ENCODE peak calls at places on chromosomes 16 and 17, in ten cellular contexts. V is heart left ventricle, R is pancreas, E is neural progenitor cell, N is bronchial epithelial cell, Z is astrocyte of the spinal cord, B is cardiac muscle cell, S is kidney, T is tibial artery, A is AG04450. M is an unnamed sample.
A peak's percentile ranks its signal among the peaks of the same experiment; 100 is the strongest.

GRCh38 chr17:40536731-40537171 is 28.5 kb downstream of the CCR7 start:
- DNase-seq in R (no peak), N (peak; percentile 74), B (no peak), A (no peak), T (peak; percentile 56), E (no peak), S (peak; percentile 81), Z (no peak), V (peak; percentile 73), M (no peak)

GRCh38 chr17:61007980-61008379 is 330.3 kb downstream of the BCAS3 start:
- DNase-seq in N (no peak), S (no peak), T (no peak), Z (peak; percentile 47), R (no peak), V (peak; percentile 39), E (peak; percentile 19), A (no peak), B (peak; percentile 14), M (no peak)

GRCh38 chr17:75774988-75775668 is 9.5 kb upstream of the UNK start:
- DNase-seq in R (no peak), V (no peak), Z (peak; percentile 34), S (peak; percentile 50), B (no peak), E (no peak), N (peak; percentile 79), A (no peak), T (no peak), M (no peak)

GRCh38 chr16:71410146-71410545 is 31.7 kb downstream of the TLE7 start:
- DNase-seq in S (no peak), R (no peak), A (no peak), N (no peak), T (no peak), V (no peak), E (no peak), B (no peak), Z (no peak), M (no peak)

GRCh38 chr16:8908779-8909468 is 26.8 kb downstream of the LITAFD start:
- DNase-seq in R (no peak), T (no peak), A (no peak), Z (no peak), V (no peak), E (no peak), N (peak; percentile 21), S (no peak), B (no peak), M (no peak)

GRCh38 chr16:81163671-81164070 is 67.5 kb upstream of the GCSH start:
- DNase-seq in E (no peak), N (no peak), A (no peak), Z (no peak), T (no peak), V (no peak), S (no peak), B (peak; percentile 15), R (no peak), M (no peak)

GRCh38 chr16:54171855-54172537 is 114.6 kb downstream of the IRX3 start:
- DNase-seq in N (peak; percentile 61), S (no peak), T (no peak), Z (peak; percentile 62), A (peak; percentile 10), V (no peak), E (peak; percentile 44), R (peak; percentile 35), B (peak; percentile 38), M (peak; percentile 31)

GRCh38 chr17:67638871-67639270 is 78.9 kb upstream of the NOL11 start:
- DNase-seq in R (no peak), T (no peak), Z (no peak), E (no peak), S (no peak), B (no peak), A (no peak), N (no peak), V (no peak), M (no peak)

GRCh38 chr16:10577305-10578202 is 2.8 kb downstream of the EMP2 start:
- DNase-seq in Z (no peak), T (no peak), B (peak; percentile 91), A (no peak), S (peak; percentile 71), R (no peak), V (peak; percentile 79), E (peak; percentile 45), N (no peak), M (no peak)

GRCh38 chr16:84143081-84143480 is 1.9 kb downstream of the HSDL1 start:
- DNase-seq in E (no peak), R (no peak), B (no peak), V (no peak), Z (no peak), S (no peak), N (no peak), T (no peak), A (no peak), M (no peak)

GRCh38 chr16:84141143-84141670 is 3.8 kb downstream of the HSDL1 start:
- DNase-seq in S (no peak), V (no peak), R (no peak), E (no peak), Z (no peak), T (no peak), N (no peak), A (no peak), B (no peak), M (no peak)

GRCh38 chr16:84143784-84144199 is 1.2 kb downstream of the HSDL1 start:
- DNase-seq in S (no peak), Z (no peak), N (no peak), T (no peak), R (no peak), A (no peak), V (no peak), B (peak; percentile 48), E (peak; percentile 71), M (no peak)

GRCh38 chr16:84144301-84144858 is 597 bp downstream of the HSDL1 start:
- DNase-seq in Z (no peak), S (peak; percentile 81), V (peak; percentile 45), R (peak; percentile 35), A (no peak), N (no peak), T (peak; percentile 29), B (peak; percentile 44), E (peak; percentile 62), M (no peak)

GRCh38 chr16:84144859-84145639 is at the start of the genes DNAAF1 and HSDL1:
- DNase-seq in N (peak; percentile 55), Z (peak; percentile 79), A (peak; percentile 45), R (peak; percentile 83), E (peak; percentile 97), S (peak; percentile 96), B (peak; percentile 94), T (peak; percentile 79), V (peak; percentile 91), M (peak; percentile 41)
- TF ChIP-seq CTCF in N (peak; percentile 31), Z (no peak), A (no peak), R (no peak), E (peak; percentile 43), S (peak; percentile 8), B (no peak), T (no peak), V (peak; percentile 16), M (no peak)

GRCh38 chr16:89114159-89114981 is 20.7 kb downstream of the ACSF3 start:
- DNase-seq in B (no peak), N (no peak), R (no peak), A (no peak), S (peak; percentile 78), Z (peak; percentile 24), V (no peak), T (no peak), E (peak; percentile 76), M (no peak)

GRCh38 chr16:89113661-89114060 is 20.0 kb downstream of the ACSF3 start:
- DNase-seq in V (no peak), E (no peak), S (peak; percentile 70), A (no peak), B (no peak), T (no peak), R (no peak), Z (no peak), N (no peak), M (no peak)

GRCh38 chr16:89112377-89113151 is 18.9 kb downstream of the ACSF3 start:
- DNase-seq in Z (no peak), E (no peak), B (no peak), T (no peak), V (no peak), S (peak; percentile 18), R (no peak), A (no peak), N (no peak), M (no peak)

GRCh38 chr16:89111263-89111662 is 17.6 kb downstream of the ACSF3 start:
- DNase-seq in Z (no peak), S (peak; percentile 49), R (no peak), B (no peak), N (no peak), A (no peak), T (no peak), E (no peak), V (no peak), M (no peak)

DNA sequence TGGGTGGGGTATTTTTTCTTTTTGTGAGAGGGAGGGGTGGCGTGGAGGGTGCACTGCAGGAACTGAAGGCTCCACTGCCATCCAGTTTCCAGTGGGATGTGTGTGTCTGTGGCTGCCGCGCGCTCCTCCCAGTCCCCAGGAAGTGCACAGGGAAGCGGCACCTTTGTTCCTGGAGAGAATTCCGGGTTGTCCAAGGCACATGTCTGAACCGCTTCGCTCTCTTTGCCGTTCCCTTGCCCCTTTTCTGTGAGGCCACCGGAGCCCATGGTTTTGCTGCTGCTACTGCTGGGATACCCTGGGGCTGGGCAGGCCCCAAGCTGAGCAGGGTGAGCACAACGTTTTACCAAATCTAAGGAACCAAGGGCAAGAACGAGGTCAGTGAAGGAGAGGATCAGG is 19.5 kb downstream of the ACSF3 start:
- DNase-seq in B (no peak), R (no peak), T (no peak), S (peak; percentile 52), N (no peak), Z (no peak), V (no peak), E (no peak), A (no peak), M (no peak)
- H3K4me3 ChIP-seq in B (no peak overlapping the region), R (no peak overlapping the region), T (no peak overlapping the region), S (no peak overlapping the region), N (no peak overlapping the region), Z (no peak overlapping the region), V (no peak overlapping the region), E (no peak overlapping the region), A (no peak overlapping the region), M (no peak overlapping the region)

GRCh38 chr16:29641561-29641960 is 21.5 kb upstream of the SPN start:
- DNase-seq in Z (no peak), T (no peak), N (no peak), S (no peak), V (no peak), R (no peak), E (no peak), B (no peak), A (no peak), M (no peak)
- TF ChIP-seq CTCF in Z (peak; percentile 9), T (no peak), N (no peak), S (peak; percentile 7), V (no peak), R (no peak), E (peak; percentile 21), B (no peak), A (no peak), M (no peak)

DNA sequence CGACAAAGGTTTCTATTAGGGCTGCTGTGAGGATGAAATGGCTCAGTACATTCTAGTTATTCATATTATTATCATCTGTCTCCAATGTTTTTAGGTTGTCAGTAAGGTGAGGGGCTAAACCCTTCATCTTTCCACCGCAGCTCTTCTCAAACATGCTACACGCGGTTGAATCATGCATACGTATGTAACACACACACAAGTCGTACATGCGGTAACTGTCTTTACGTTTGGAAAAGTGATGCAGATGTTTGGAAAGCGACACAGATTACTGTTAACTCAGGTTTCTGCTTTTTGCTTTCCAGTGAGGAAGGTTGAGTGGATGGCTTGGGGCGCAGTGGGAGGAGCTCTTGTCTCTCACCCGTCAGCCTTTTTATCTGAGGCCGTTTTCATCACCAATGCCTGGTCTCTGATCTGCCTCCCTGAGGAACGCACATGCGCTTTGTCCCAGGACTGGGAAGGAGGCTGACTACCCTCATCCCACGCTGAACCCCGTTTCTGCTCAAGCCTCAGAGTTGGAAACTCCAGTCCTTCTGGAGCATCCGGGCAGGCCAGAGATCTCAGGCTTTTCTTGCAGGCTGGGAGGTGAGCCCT is 3.2 kb upstream of the FOXL1 start:
- DNase-seq in E (no peak), A (no peak), B (peak; percentile 38), N (no peak), T (no peak), R (no peak), S (no peak), Z (no peak), V (no peak), M (no peak)
- H3K4me3 ChIP-seq in E (peak overlapping the region; percentile 53), A (peak overlapping the region; percentile 76), B (peak overlapping the region; percentile 39), N (no peak overlapping the region), T (peak overlapping the region; percentile 78), R (peak overlapping the region; percentile 22), S (no peak overlapping the region), Z (peak overlapping the region; percentile 78), V (peak overlapping the region; percentile 62), M (peak overlapping the region; percentile 51)

M was measured in astrocyte of the cerebellum.